ENCODE peak calls at places on chromosomes 5 and 9, in six cellular contexts. W is activated naive CD4-positive, alpha-beta T cell treated with anti-CD3 and anti-CD28 coated beads for 36 hours; C is left ventricle myocardium inferior; Y is central memory CD4-positive, alpha-beta T cell; T is NCI-H460; X is stimulated activated naive CD4-positive, alpha-beta T cell. L is an unnamed sample.

GRCh38 chr5:673140-673836 is 19.9 kb downstream of the TPPP start:
- DNase-seq in C (no peak), X (no peak), T (no peak), Y (no peak), W (no peak), L (no peak)

GRCh38 chr5:126461838-126462237 is 38.6 kb downstream of the GRAMD2B start:
- DNase-seq in X (no peak), T (no peak), Y (no peak), C (no peak), W (no peak), L (no peak)

GRCh38 chr5:143350790-143351603 is 52.5 kb downstream of the NR3C1 start:
- DNase-seq in T (no peak), C (no peak), Y (no peak), X (no peak), W (no peak), L (no peak)

GRCh38 chr9:18325337-18326011 is 148.5 kb upstream of the ADAMTSL1 start:
- DNase-seq in X (no peak), C (no peak), Y (no peak), T (no peak), W (no peak), L (no peak)

GRCh38 chr5:125083932-125084331 is 337.5 kb upstream of the ZNF608 start:
- DNase-seq in C (no peak), Y (no peak), W (no peak), X (no peak), T (no peak), L (no peak)

GRCh38 chr9:7760014-7760415 is 39.6 kb downstream of the DMAC1 start:
- DNase-seq in W (no peak), C (peak), X (no peak), T (no peak), Y (no peak), L (no peak)

GRCh38 chr5:44389410-44389879 is at the start of gene FGF10:
- DNase-seq in X (no peak), Y (no peak), T (no peak), W (no peak), C (peak), L (peak)

GRCh38 chr5:4226565-4226964 is 630.9 kb downstream of the IRX1 start:
- DNase-seq in T (no peak), W (no peak), C (no peak), Y (no peak), X (no peak), L (no peak)

GRCh38 chr9:99591770-99592169 is 229.9 kb upstream of the NR4A3 start:
- DNase-seq in C (no peak), W (no peak), T (no peak), Y (no peak), X (no peak), L (no peak)

GRCh38 chr5:138981606-138982005 is 106.5 kb upstream of the LRRTM2 start:
- DNase-seq in C (no peak), Y (peak), W (peak), X (no peak), T (no peak), L (no peak)

GRCh38 chr5:68519135-68519534 is 303.6 kb downstream of the PIK3R1 start:
- DNase-seq in W (no peak), C (no peak), X (no peak), Y (no peak), T (no peak), L (no peak)

GRCh38 chr9:88954073-88954472 is 37.2 kb upstream of the S1PR3 start:
- DNase-seq in C (no peak), W (no peak), T (no peak), X (no peak), Y (no peak), L (no peak)

GRCh38 chr5:62139741-62140140 is 166.3 kb upstream of the KIF2A start:
- DNase-seq in W (no peak), Y (no peak), T (no peak), C (no peak), X (no peak), L (peak)

GRCh38 chr5:116076496-116076895 is 8.3 kb upstream of the COMMD10 start:
- DNase-seq in Y (no peak), T (no peak), X (no peak), C (no peak), W (peak), L (no peak)

GRCh38 chr9:115117999-115118470 is at the start of gene TNC:
- DNase-seq in T (no peak), W (no peak), X (no peak), C (peak), Y (no peak), L (peak)

GRCh38 chr9:37413311-37413710 is 9.2 kb upstream of the GRHPR start:
- DNase-seq in Y (no peak), W (no peak), T (no peak), C (no peak), X (no peak), L (no peak)

GRCh38 chr9:132486706-132487350 is 76.8 kb downstream of the CFAP77 start:
- DNase-seq in Y (no peak), T (no peak), X (peak), W (peak), C (no peak), L (no peak)

GRCh38 chr9:94933429-94933828 is 206.9 kb downstream of the AOPEP start:
- DNase-seq in W (no peak), C (no peak), X (no peak), Y (no peak), T (no peak), L (no peak)

GRCh38 chr9:134678671-134679443 is 37.3 kb downstream of the COL5A1 start:
- DNase-seq in T (no peak), X (no peak), W (no peak), Y (no peak), C (no peak), L (peak)

GRCh38 chr5:171615201-171616001 is 170.2 kb upstream of the SMIM23 start:
- DNase-seq in X (no peak), T (no peak), C (peak), W (no peak), Y (no peak), L (no peak)